ENCODE peak calls at places on chromosomes 13 and 19, in six cellular contexts. Y is fibroblast of lung; C is PC-3; F is uterus; T is esophagus squamous epithelium; A is CD8-positive, alpha-beta memory T cell. H is an unnamed sample. For H3K4me1, the result is how much of the 10 kb centered on the place peaks cover.

GRCh38 chr13:108789476-108789875 is 160.1 kb downstream of the MYO16 start:
- DNase-seq in F (no peak), A (no peak), T (no peak), Y (no peak), C (no peak), H (no peak)

GRCh38 chr13:91240341-91240740 is 107.1 kb upstream of the MIR17HG start:
- DNase-seq in C (no peak), F (no peak), Y (no peak), A (no peak), T (no peak), H (no peak)

GRCh38 chr19:11480927-11481776 is at the start of gene ELAVL3:
- DNase-seq in T (no peak), Y (no peak), F (no peak), A (no peak), C (no peak), H (no peak)

GRCh38 chr19:45863840-45864628 is at the start of gene FOXA3:
- DNase-seq in A (peak), F (peak), Y (peak), T (no peak), C (peak), H (no peak)

GRCh38 chr19:51398096-51398704 is 7.8 kb upstream of the C19orf84 start:
- DNase-seq in T (no peak), F (no peak), Y (peak), C (peak), A (peak), H (no peak)

GRCh38 chr13:89380101-89380500 is 1708.9 kb downstream of the SLITRK5 start:
- DNase-seq in T (no peak), Y (no peak), C (peak), A (no peak), F (no peak), H (peak)

GRCh38 chr13:28337196-28338045 is 157.5 kb downstream of the FLT1 start:
- DNase-seq in A (no peak), Y (peak), F (no peak), C (peak), T (no peak), H (peak)

GRCh38 chr13:33931397-33931987 is 113.5 kb downstream of the RFC3 start:
- DNase-seq in C (peak), T (no peak), A (no peak), F (no peak), Y (peak), H (peak)

GRCh38 chr13:62482351-62482750 is 1066.7 kb upstream of the PCDH20 start:
- DNase-seq in Y (peak), A (no peak), T (no peak), F (no peak), C (peak), H (peak)

GRCh38 chr13:56166864-56167263 is 973.9 kb upstream of the PRR20A start:
- DNase-seq in C (no peak), F (no peak), A (no peak), T (no peak), Y (no peak), H (no peak)

GRCh38 chr19:46935066-46935663 is 74.4 kb downstream of the ARHGAP35 start:
- DNase-seq in Y (no peak), C (no peak), A (peak), T (no peak), F (no peak), H (no peak)

GRCh38 chr19:7393459-7393858 is 44.7 kb downstream of the ARHGEF18 start:
- DNase-seq in F (no peak), C (no peak), A (no peak), Y (no peak), T (no peak), H (no peak)
- H3K4me1 ChIP-seq in F (under half), C (under half), A (under half), Y (under half), T (under half), H (under half)

GRCh38 chr19:56113071-56113632 is 7.9 kb downstream of the ZNF787 start:
- DNase-seq in A (no peak), C (no peak), T (no peak), Y (no peak), F (no peak), H (no peak)

GRCh38 chr19:56115490-56115889 is 5.6 kb downstream of the ZNF787 start:
- DNase-seq in C (no peak), F (no peak), T (no peak), Y (no peak), A (no peak), H (no peak)

GRCh38 chr19:56114711-56115110 is 6.4 kb downstream of the ZNF787 start:
- DNase-seq in A (no peak), F (no peak), T (no peak), C (no peak), Y (no peak), H (no peak)

GRCh38 chr19:56112313-56112709 is 8.8 kb downstream of the ZNF787 start:
- DNase-seq in T (no peak), F (no peak), A (no peak), C (no peak), Y (no peak), H (no peak)

DNA sequence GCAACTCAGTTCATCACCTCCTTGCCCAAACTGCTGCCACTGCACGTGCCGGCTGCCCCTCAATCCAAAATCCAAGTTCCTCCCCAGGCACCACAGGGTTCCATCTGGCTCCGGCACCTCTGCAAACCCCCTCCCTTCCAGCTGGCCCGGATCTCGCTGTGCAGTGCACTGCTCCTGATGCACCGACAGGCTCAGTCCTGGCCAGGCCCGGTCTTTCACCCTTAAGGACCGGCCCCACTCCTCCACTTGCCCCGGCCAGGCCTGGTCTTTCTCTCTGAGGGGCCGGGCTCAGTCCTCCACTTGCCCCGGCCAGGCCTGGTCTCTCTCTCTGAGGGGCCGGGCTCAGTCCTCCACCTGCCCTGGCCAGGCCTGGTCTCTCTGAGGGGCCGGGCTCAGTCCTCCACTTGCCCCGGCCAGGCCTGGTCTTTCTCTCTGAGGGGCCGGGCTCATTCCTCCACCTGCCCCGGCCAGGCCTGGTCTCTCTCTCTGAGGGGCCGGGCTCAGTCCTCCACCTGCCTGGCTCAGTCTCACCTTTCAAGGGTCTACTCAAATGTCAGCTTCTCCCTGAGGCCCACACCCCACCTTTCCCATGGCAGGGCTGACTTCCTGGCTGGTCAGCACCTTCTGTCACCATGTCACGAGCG is 6.9 kb downstream of the ZNF787 start:
- DNase-seq in F (no peak), T (no peak), Y (no peak), C (no peak), A (no peak), H (no peak)
- H3K4me1 ChIP-seq in F (under half), T (half or more), Y (under half), C (under half), A (under half), H (under half)

DNA sequence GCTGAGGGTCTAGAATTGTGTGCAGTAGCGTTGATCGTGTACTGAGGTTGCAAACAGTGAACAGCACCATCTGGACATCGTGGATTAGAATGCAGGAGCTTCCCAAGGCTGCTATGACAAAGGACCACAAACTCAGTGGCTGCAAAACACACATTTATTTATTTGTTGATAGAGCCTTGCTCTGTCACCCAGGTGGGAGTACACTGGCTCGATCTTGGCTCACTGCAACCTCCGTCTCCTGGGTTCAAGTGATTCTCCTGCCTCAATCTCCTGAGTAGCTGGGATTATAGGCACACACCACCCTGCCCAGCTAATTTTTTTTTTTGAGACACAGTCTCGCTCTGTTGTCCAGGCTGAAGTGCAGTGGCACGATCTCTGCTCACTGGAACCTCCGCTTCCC is 2.3 kb upstream of the UHRF1 start:
- DNase-seq in C (no peak), T (no peak), F (no peak), A (no peak), Y (no peak), H (no peak)
- H3K4me1 ChIP-seq in C (under half), T (under half), F (under half), A (under half), Y (under half), H (under half)

GRCh38 chr13:114061047-114061446 is 71.4 kb downstream of the RASA3 start:
- DNase-seq in C (no peak), F (no peak), A (no peak), T (no peak), Y (no peak), H (no peak)
- H3K4me1 ChIP-seq in C (under half), F (under half), A (under half), T (under half), Y (under half), H (under half)

GRCh38 chr19:2243274-2244121 is 5.6 kb upstream of the AMH start:
- DNase-seq in A (no peak), Y (no peak), C (no peak), T (no peak), F (no peak), H (no peak)
- H3K4me1 ChIP-seq in A (half or more), Y (under half), C (under half), T (under half), F (under half), H (under half)

GRCh38 chr19:911197-912033 is 1.6 kb downstream of the R3HDM4 start:
- DNase-seq in A (no peak), F (no peak), Y (no peak), T (no peak), C (no peak), H (no peak)
- H3K4me1 ChIP-seq in A (under half), F (under half), Y (under half), T (under half), C (under half), H (under half)

GRCh38 chr19:8358948-8359347 is 5.0 kb upstream of the ANGPTL4 start:
- DNase-seq in T (no peak), F (no peak), A (no peak), Y (no peak), C (no peak), H (no peak)
- H3K4me1 ChIP-seq in T (under half), F (under half), A (under half), Y (under half), C (under half), H (under half)

DNA sequence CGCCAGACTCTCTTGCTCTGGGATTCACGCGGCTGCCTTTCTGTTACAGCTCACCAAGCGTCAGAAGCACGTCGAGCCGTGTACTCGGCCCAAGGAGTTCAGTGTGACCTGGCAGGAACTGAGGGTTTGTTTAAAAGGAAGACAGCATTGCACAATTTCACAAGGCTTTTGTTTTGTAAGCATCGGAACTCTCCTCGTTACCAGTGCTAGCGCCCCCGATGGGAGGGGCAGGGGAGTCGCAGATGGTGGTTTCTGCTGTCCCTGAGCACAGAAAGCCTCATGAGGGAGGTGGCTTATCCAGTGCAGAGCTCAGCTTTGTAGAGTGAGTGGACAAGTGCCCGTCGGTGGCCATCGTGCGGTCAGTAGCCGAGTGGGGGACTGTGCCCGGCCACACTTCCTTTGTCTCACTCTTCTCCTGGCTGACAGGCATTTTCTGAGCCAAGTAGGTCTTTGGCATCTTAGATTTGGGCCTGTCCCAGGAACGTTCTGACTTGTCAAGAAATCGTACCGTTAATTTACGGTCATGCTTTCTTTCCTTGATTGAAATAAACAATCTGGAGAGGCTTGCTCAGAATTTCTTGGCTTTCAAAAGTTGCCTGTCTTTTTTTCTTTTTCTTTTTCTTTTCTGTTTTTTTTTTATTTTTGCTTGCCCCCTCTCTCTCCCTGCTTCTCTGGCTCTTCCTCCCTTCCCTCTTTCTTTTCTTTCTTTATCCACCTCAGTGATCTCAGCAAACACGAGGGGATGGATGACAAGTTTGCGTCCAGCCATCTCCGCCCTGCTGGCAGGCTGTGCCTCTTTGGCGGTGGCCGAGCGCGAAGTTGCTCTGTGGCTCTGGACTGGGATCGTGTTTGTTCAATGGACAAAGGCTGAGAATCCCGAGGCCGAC is 7.7 kb downstream of the KDM4B start:
- DNase-seq in F (peak), A (no peak), T (peak), Y (peak), C (peak), H (peak)
- H3K4me1 ChIP-seq in F (under half), A (under half), T (half or more), Y (under half), C (under half), H (under half)